ENCODE peak calls at places on chromosome 21, in seven cellular contexts. Z, K, D, C, W, M and R are unnamed samples.

GRCh38 chr21:26297856-26298255 is 127.3 kb upstream of the APP start:
- DNase-seq in W (no peak), C (no peak), D (no peak), M (peak), Z (no peak), K (no peak), R (no peak)

GRCh38 chr21:14072761-14073535 is 137.8 kb downstream of the LIPI start:
- DNase-seq in D (no peak), Z (no peak), K (no peak), M (no peak), W (no peak), C (no peak), R (no peak)

GRCh38 chr21:31115249-31115648 is 77.0 kb upstream of the KRTAP19-8 start:
- DNase-seq in K (no peak), D (no peak), C (no peak), Z (no peak), W (no peak), M (no peak), R (no peak)

GRCh38 chr21:38297193-38297592 is 40.4 kb downstream of the KCNJ15 start:
- DNase-seq in K (no peak), D (no peak), M (peak), Z (peak), W (no peak), C (no peak), R (peak)

GRCh38 chr21:38376693-38377092 is 119.9 kb downstream of the KCNJ15 start:
- DNase-seq in W (no peak), M (no peak), K (no peak), D (no peak), C (no peak), Z (no peak), R (no peak)

GRCh38 chr21:27532081-27532480 is 565.2 kb upstream of the ADAMTS5 start:
- DNase-seq in C (no peak), M (peak), Z (no peak), K (peak), D (no peak), W (no peak), R (peak)

GRCh38 chr21:17461014-17461413 is 51.8 kb upstream of the CXADR start:
- DNase-seq in Z (peak), K (no peak), D (peak), M (peak), W (peak), C (peak), R (peak)

GRCh38 chr21:31348188-31348587 is 4.1 kb upstream of the TIAM1 start:
- DNase-seq in K (no peak), C (no peak), D (no peak), M (no peak), Z (no peak), W (no peak), R (no peak)

GRCh38 chr21:31284797-31285397 is 59.2 kb downstream of the TIAM1 start:
- DNase-seq in D (no peak), M (peak), C (no peak), W (no peak), K (no peak), Z (peak), R (no peak)

GRCh38 chr21:26966978-26967913 is at the start of gene ADAMTS5:
- DNase-seq in D (peak), W (peak), M (peak), K (peak), C (peak), Z (peak), R (peak)

GRCh38 chr21:14306143-14306907 is 76.6 kb downstream of the HSPA13 start:
- DNase-seq in D (no peak), Z (no peak), M (peak), K (no peak), W (no peak), C (no peak), R (peak)

GRCh38 chr21:20592482-20592881 is 405.7 kb upstream of the NCAM2 start:
- DNase-seq in D (no peak), Z (no peak), K (no peak), M (no peak), W (no peak), C (no peak), R (no peak)

GRCh38 chr21:38598413-38598812 is 100.1 kb upstream of the ERG start:
- DNase-seq in D (no peak), C (no peak), K (no peak), M (no peak), Z (no peak), W (no peak), R (no peak)

GRCh38 chr21:17780539-17780938 is 38.6 kb downstream of the C21orf91 start:
- DNase-seq in D (no peak), M (no peak), W (no peak), K (no peak), C (no peak), Z (no peak), R (no peak)

GRCh38 chr21:19684328-19684727 is 1280.7 kb upstream of the TMPRSS15 start:
- DNase-seq in D (no peak), M (no peak), C (no peak), Z (no peak), K (no peak), W (no peak), R (no peak)

GRCh38 chr21:18499761-18500376 is 96.3 kb upstream of the TMPRSS15 start:
- DNase-seq in W (no peak), D (peak), K (peak), C (peak), Z (no peak), M (peak), R (peak)

GRCh38 chr21:37281579-37281978 is 14.4 kb upstream of the VPS26C start:
- DNase-seq in Z (no peak), W (no peak), D (no peak), C (no peak), M (no peak), K (no peak), R (no peak)

GRCh38 chr21:17491716-17492414 is 21.0 kb upstream of the CXADR start:
- DNase-seq in D (no peak), C (peak), M (peak), Z (peak), W (no peak), K (peak), R (peak)

GRCh38 chr21:24115141-24115540 is 1492.1 kb downstream of the MRPL39 start:
- DNase-seq in K (no peak), W (no peak), Z (no peak), C (no peak), D (no peak), M (no peak), R (no peak)

GRCh38 chr21:36917487-36918158 is 48.8 kb downstream of the HLCS start:
- DNase-seq in M (peak), Z (no peak), C (no peak), D (no peak), K (peak), W (no peak), R (peak)

GRCh38 chr21:37579356-37579755 is 212.8 kb downstream of the DYRK1A start:
- DNase-seq in Z (no peak), M (no peak), W (no peak), C (no peak), D (no peak), K (no peak), R (no peak)

GRCh38 chr21:36773111-36773510 is 74.2 kb downstream of the SIM2 start:
- DNase-seq in Z (peak), C (peak), W (peak), M (peak), D (peak), K (peak), R (peak)

GRCh38 chr21:31623664-31624063 is 35.8 kb upstream of the SOD1 start:
- DNase-seq in K (no peak), C (no peak), D (no peak), M (no peak), W (no peak), Z (no peak), R (no peak)

GRCh38 chr21:35342440-35342839 is 293.3 kb upstream of the RUNX1 start:
- DNase-seq in K (no peak), M (no peak), W (no peak), C (no peak), D (no peak), Z (no peak), R (no peak)

GRCh38 chr21:30962013-30962412 is 76.3 kb downstream of the KRTAP19-8 start:
- DNase-seq in K (no peak), C (no peak), Z (no peak), W (no peak), D (no peak), M (no peak), R (no peak)

GRCh38 chr21:37237346-37237745 is 29.8 kb downstream of the VPS26C start:
- DNase-seq in M (no peak), W (no peak), Z (no peak), D (no peak), C (no peak), K (no peak), R (no peak)

GRCh38 chr21:39630191-39630591 is 17.5 kb downstream of the B3GALT5 start:
- DNase-seq in Z (no peak), C (no peak), D (no peak), K (no peak), W (no peak), M (peak), R (peak)
- H3K4me3 ChIP-seq in Z (no peak), C (no peak), D (no peak), K (no peak), W (no peak), M (no peak), R (no peak)

DNA sequence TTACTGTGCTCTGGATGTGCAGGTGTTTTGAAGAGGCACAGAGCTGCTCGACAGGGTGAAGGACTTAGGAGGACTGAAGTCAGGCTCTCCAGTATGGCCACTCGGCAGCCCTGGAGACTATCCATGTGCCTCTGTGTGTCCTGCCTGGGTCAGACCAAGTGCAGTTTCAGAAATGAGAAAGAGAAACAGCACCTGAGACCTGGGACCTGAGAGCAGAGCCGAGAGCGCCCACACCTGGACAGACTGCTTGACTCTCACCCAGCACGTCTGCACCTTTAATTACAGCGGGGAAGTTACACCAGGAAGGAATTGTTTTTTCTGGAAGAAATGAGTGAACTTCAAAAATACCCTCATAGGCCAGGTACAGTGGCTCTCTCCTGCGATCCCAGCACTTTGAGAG is 59.7 kb upstream of the COL6A1 start:
- DNase-seq in W (no peak), K (no peak), D (no peak), Z (no peak), M (no peak), C (no peak), R (no peak)
- TF ChIP-seq CTCF in W (no peak), K (no peak), D (no peak), Z (no peak), M (no peak), C (no peak), R (no peak)

GRCh38 chr21:44510508-44511218 is 29.3 kb downstream of the KRTAP10-1 start:
- DNase-seq in M (peak), C (no peak), W (peak), D (no peak), K (peak), Z (peak), R (peak)
- H3K4me3 ChIP-seq in M (no peak), C (no peak), W (no peak), D (no peak), K (no peak), Z (no peak), R (no peak)

GRCh38 chr21:32782698-32783097 is 11.1 kb upstream of the PAXBP1 start:
- DNase-seq in D (no peak), W (no peak), C (no peak), M (no peak), Z (no peak), K (no peak), R (no peak)
- TF ChIP-seq CTCF in D (peak), W (no peak), C (no peak), M (no peak), Z (no peak), K (no peak), R (no peak)

GRCh38 chr21:15352009-15352408 is 287.2 kb upstream of the NRIP1 start:
- DNase-seq in W (no peak), D (no peak), C (no peak), M (no peak), K (no peak), Z (no peak), R (no peak)
- H3K4me3 ChIP-seq in W (no peak), D (no peak), C (no peak), M (no peak), K (no peak), Z (no peak), R (no peak)

DNA sequence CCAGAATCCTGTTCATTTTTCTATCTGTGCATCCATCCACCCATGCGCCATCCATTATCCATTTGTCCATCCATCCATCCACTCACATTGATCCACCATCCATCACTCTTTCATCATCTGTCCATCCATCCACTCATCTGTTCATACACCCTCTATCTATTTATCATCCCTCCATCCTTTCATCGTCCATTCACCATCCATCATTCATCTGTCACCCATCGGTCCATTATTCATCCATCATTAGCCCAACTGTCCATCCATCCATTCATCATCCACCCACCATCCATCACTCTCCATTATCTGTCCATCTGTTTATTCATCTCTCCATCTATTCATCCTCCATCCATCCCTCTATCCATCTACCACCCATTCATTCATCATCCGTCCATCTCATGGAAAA is 125.7 kb upstream of the TMPRSS2 start:
- DNase-seq in C (no peak), D (no peak), W (no peak), M (no peak), Z (no peak), K (no peak), R (no peak)
- TF ChIP-seq CTCF in C (no peak), D (no peak), W (no peak), M (no peak), Z (no peak), K (no peak), R (no peak)

DNA sequence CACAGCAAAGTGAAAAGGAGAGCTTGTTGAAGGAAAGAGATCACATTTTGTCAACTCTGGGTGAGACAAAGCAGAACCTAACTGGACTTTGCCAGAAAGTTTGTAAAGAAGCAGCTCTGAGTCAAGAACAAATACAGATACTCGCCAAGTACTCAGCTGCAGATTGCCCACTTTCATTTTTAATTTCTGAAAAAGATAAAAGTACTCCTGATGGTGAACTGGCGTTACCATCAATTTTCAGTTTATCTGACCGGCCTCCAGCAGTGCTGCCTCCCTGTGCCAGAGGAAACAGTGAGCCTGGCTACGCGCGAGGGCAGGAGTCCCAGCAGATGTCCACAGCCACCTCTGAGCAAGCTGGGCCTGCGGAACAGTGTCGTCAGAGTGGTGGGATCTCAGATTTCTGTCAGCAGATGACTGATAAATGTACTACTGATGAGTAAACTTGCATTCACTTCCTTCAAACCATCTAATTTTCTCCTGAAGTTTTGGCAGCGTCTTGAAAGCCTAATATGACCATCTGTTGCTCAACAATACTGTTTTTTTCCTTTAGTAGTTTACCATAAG is 43.8 kb downstream of the BACH1 start:
- DNase-seq in C (peak), W (peak), Z (peak), D (peak), M (peak), K (no peak), R (peak)
- H3K4me3 ChIP-seq in C (peak), W (no peak), Z (no peak), D (no peak), M (peak), K (no peak), R (peak)

GRCh38 chr21:34100789-34101188 is 27.4 kb downstream of the MRPS6 start:
- DNase-seq in C (no peak), Z (no peak), W (no peak), D (no peak), M (no peak), K (no peak), R (no peak)
- TF ChIP-seq CTCF in C (no peak), Z (no peak), W (no peak), D (no peak), M (no peak), K (no peak), R (no peak)